ENCODE peak calls at places on chromosomes 16 and 17, in eight cellular contexts. C is A549, D is heart left ventricle, I is transverse colon, H is H1, N is ovary, A is endothelial cell of umbilical vein, U is HCT116. L is an unnamed sample.

GRCh38 chr16:685967-686366 is 1.8 kb upstream of the JMJD8 start:
- DNase-seq in A (peak; percentile 29), N (peak; percentile 51), I (peak; percentile 64), H (peak; percentile 78), C (peak; percentile 81), D (no peak), U (no peak), L (no peak)

GRCh38 chr17:49610883-49611584 is 35.4 kb downstream of the NXPH3 start:
- DNase-seq in C (no peak), N (peak; percentile 39), H (no peak), U (no peak), A (no peak), D (no peak), I (no peak), L (no peak)

GRCh38 chr16:3935921-3936320 is 55.4 kb upstream of the CREBBP start:
- DNase-seq in I (no peak), U (no peak), C (no peak), H (no peak), D (no peak), N (no peak), A (no peak), L (no peak)

GRCh38 chr17:28597606-28598383 is 1.0 kb downstream of the SPAG5 start:
- DNase-seq in H (no peak), A (no peak), U (no peak), I (no peak), N (no peak), C (no peak), D (no peak), L (no peak)

GRCh38 chr16:57993452-57993851 is 7.0 kb downstream of the ZNF319 start:
- DNase-seq in I (no peak), D (no peak), H (no peak), U (no peak), N (no peak), A (no peak), C (no peak), L (no peak)

GRCh38 chr16:17171250-17172143 is 299.3 kb downstream of the XYLT1 start:
- DNase-seq in D (no peak), H (no peak), A (no peak), U (no peak), C (no peak), N (no peak), I (no peak), L (no peak)

GRCh38 chr17:13256545-13256944 is 238.7 kb upstream of the ELAC2 start:
- DNase-seq in D (no peak), H (no peak), N (no peak), C (peak; percentile 4), A (no peak), U (no peak), I (no peak), L (no peak)

GRCh38 chr17:66949501-66949900 is 15.0 kb upstream of the CACNG4 start:
- DNase-seq in D (no peak), H (no peak), U (no peak), N (no peak), A (no peak), I (no peak), C (no peak), L (no peak)

GRCh38 chr16:84806256-84806889 is 13.4 kb upstream of the CRISPLD2 start:
- DNase-seq in A (peak; percentile 80), C (peak; percentile 40), N (no peak), U (no peak), H (no peak), I (no peak), D (no peak), L (no peak)

GRCh38 chr16:17424771-17425170 is 46.0 kb downstream of the XYLT1 start:
- DNase-seq in D (no peak), C (no peak), N (no peak), A (no peak), U (no peak), I (no peak), H (no peak), L (no peak)

GRCh38 chr16:85126383-85126730 is 14.1 kb upstream of the CIBAR2 start:
- DNase-seq in H (no peak), U (no peak), D (no peak), N (no peak), I (no peak), A (no peak), C (no peak), L (no peak)

GRCh38 chr17:8488931-8489330 is 53.2 kb downstream of the NDEL1 start:
- DNase-seq in C (peak; percentile 47), A (peak; percentile 38), U (no peak), H (no peak), D (no peak), N (peak; percentile 48), I (no peak), L (no peak)

GRCh38 chr16:85346404-85347212 is 234.3 kb upstream of the CIBAR2 start:
- DNase-seq in U (no peak), C (no peak), A (no peak), H (no peak), N (no peak), D (no peak), I (no peak), L (no peak)

GRCh38 chr16:57123216-57123968 is 31.0 kb downstream of the CPNE2 start:
- DNase-seq in H (no peak), N (no peak), I (no peak), A (no peak), C (no peak), U (no peak), D (no peak), L (no peak)

GRCh38 chr17:31394544-31394943 is 3.1 kb downstream of the RAB11FIP4 start:
- DNase-seq in H (peak; percentile 88), C (peak; percentile 46), A (peak; percentile 64), N (peak; percentile 49), D (peak; percentile 67), U (no peak), I (no peak), L (no peak)

GRCh38 chr17:29246638-29247037 is at the start of gene CRYBA1:
- DNase-seq in N (no peak), H (no peak), C (no peak), U (no peak), I (no peak), A (no peak), D (no peak), L (no peak)

GRCh38 chr17:12977008-12977751 is 40.6 kb downstream of the ELAC2 start:
- DNase-seq in A (no peak), D (no peak), N (no peak), I (no peak), U (no peak), C (no peak), H (peak; percentile 68), L (no peak)

GRCh38 chr17:31571124-31571892 is 179.8 kb downstream of the RAB11FIP4 start:
- DNase-seq in H (no peak), D (peak; percentile 85), I (peak; percentile 51), N (peak; percentile 88), A (no peak), C (peak; percentile 24), U (no peak), L (peak; percentile 57)

GRCh38 chr17:81285894-81286293 is 9.2 kb downstream of the SLC38A10 start:
- DNase-seq in N (no peak), C (no peak), D (no peak), U (no peak), I (no peak), H (no peak), A (no peak), L (no peak)
- H3K4me1 ChIP-seq in N (peaks cover 5% of the 10 kb centered on the region), C (no peaks in the 10 kb centered on the region), D (peaks cover 41% of the 10 kb centered on the region), U (no peaks in the 10 kb centered on the region), I (no peaks in the 10 kb centered on the region), H (peaks cover 12% of the 10 kb centered on the region), A (peaks cover 27% of the 10 kb centered on the region), L (peaks cover 9% of the 10 kb centered on the region)

DNA sequence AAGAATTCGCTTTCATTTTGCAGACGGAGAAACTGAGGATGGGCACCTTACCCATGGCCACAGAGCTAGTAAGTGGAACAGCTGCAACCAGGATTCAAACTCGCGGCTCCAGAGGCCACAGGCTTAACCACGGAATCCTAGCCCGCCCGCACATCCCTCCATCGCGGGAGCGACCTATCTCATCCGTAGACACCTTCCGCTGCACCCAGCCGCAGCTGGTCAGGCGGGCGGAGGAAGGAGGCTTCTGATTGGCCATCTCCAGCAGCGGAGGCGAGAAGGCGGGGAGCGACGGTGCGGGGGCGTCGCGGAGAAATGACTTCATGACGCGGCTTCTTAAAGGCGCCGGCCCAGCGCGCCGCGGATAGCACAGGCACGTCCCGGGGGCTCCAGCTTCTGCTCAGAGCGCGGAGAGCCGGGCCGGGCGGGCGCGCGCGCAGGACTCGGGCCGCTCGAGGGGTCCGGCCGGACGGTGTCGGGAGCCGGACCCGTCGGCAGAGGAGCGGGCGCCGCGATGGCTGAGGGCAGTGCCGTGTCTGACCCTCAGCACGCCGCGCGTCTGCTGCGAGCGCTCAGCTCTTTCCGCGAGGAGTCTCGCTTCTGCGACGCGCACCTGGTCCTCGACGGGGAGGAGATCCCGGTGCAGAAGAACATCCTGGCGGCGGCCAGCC is at the start of gene GAN:
- DNase-seq in D (peak; percentile 96), C (peak; percentile 97), N (peak; percentile 94), I (peak; percentile 96), A (peak; percentile 98), H (peak; percentile 95), U (peak; percentile 94), L (peak; percentile 96)
- TF ChIP-seq POLR2A in D (peak; percentile 90), C (peak; percentile 67), N (peak; percentile 87), I (peak; percentile 95), A (peak; percentile 76), H (peak; percentile 86), U (peak; percentile 97), L (peak; percentile 94)

DNA sequence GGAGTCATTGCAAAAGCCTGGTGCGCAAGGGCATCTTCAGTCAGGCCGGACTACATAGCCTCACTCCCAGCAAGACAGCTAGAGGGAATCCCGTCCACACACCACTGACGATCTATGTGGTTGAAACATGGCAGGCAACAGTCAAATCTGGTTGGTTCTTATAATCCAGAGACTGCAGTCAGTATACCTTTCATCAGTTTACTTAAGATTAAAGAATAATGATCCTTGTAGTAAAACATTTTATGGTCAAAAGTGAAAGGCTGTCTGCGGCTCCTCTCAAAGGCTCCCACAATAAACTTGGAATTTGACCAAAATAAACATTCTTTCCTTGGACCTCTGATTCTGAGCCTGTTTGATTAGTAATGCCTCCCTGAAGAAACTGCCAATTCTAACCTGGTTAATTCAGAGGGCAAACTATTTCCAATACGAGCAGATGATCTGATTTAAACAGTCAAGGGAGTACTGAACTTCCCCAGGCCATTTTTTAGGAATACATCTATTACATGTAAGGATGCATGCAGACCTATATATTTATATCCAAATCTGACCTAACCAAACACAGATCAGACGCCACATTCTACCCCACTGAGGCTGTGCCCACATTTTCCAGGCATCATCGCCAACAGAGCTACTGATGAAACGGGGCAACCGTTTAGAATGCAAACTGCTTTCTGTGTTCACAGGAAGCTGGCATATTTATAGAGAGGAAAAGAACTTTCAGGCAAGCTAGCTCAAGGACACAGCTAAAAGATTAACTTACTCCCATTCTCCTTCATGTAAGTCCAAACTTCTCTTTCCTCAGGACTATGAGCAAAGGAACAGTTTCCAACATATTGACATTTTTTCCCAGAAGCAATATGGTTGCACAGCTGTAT is 15.3 kb upstream of the TXNDC11 start:
- DNase-seq in D (no peak), U (no peak), N (no peak), I (peak; percentile 31), A (peak; percentile 64), H (peak; percentile 19), C (peak; percentile 66), L (peak; percentile 59)
- H3K27ac ChIP-seq in D (no peak overlapping the region), U (no peak overlapping the region), N (no peak overlapping the region), I (peak overlapping the region; percentile 30), A (no peak overlapping the region), H (no peak overlapping the region), C (peak overlapping the region; percentile 38), L (peak overlapping the region; percentile 16)

DNA sequence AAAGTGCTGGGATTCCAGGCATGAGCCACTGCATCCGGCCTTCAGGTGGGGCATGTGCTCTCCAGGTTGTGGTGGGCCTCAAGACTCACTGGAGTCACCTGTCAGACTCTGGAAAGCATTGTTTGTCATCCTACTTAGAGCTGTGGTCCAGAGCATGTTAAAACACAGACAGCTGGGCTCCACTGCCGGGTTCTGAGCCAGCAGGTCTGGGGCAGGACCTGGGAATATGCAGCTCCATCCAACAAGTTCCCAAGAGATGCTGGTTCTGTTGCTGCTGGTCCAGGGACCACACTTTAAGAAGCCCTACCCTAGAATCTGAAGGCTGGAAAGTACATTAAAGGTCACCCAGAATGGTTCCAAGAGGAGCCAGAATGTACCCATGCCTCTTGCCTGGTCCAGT is 75.3 kb downstream of the GAS7 start:
- DNase-seq in H (no peak), I (no peak), U (no peak), D (no peak), N (no peak), A (no peak), C (no peak), L (no peak)
- H3K4me1 ChIP-seq in H (peaks cover 34% of the 10 kb centered on the region), I (peaks cover 14% of the 10 kb centered on the region), U (peaks cover 34% of the 10 kb centered on the region), D (peaks cover 77% of the 10 kb centered on the region), N (peaks cover 20% of the 10 kb centered on the region), A (no peaks in the 10 kb centered on the region), C (peaks cover 10% of the 10 kb centered on the region), L (peaks cover 29% of the 10 kb centered on the region)